ENCODE peak calls at places on chromosomes 11 and 22, in five cellular contexts. One of them, this sample, is unnamed.

GRCh38 chr11:64769283-64769682 is 9.1 kb downstream of the SF1 start:
- DNase-seq in iPS DF 6.9: no peak
- DNase-seq in IMR-90: no peak
- DNase-seq in T-helper 9 cell: no peak
- DNase-seq in adrenal gland: no peak
- DNase-seq in this sample: no peak

GRCh38 chr11:60310407-60310998 is 16.6 kb upstream of the MS4A6E start:
- DNase-seq in iPS DF 6.9: no peak
- DNase-seq in IMR-90: no peak
- DNase-seq in T-helper 9 cell: no peak
- DNase-seq in adrenal gland: peak
- DNase-seq in this sample: no peak

GRCh38 chr11:46294365-46295309 is 17.2 kb downstream of the CREB3L1 start:
- DNase-seq in iPS DF 6.9: no peak
- DNase-seq in IMR-90: peak
- DNase-seq in T-helper 9 cell: no peak
- DNase-seq in adrenal gland: peak
- DNase-seq in this sample: peak

GRCh38 chr11:278001-278951 is at the start of gene NLRP6:
- DNase-seq in iPS DF 6.9: no peak
- DNase-seq in IMR-90: no peak
- DNase-seq in T-helper 9 cell: no peak
- DNase-seq in adrenal gland: no peak
- DNase-seq in this sample: no peak

GRCh38 chr22:45575607-45576272 is 73.1 kb downstream of the FBLN1 start:
- DNase-seq in iPS DF 6.9: no peak
- DNase-seq in IMR-90: no peak
- DNase-seq in T-helper 9 cell: no peak
- DNase-seq in adrenal gland: no peak
- DNase-seq in this sample: no peak

GRCh38 chr22:19880786-19881569 is 26.3 kb upstream of the GNB1L start:
- DNase-seq in iPS DF 6.9: peak
- DNase-seq in IMR-90: peak
- DNase-seq in T-helper 9 cell: no peak
- DNase-seq in adrenal gland: peak
- DNase-seq in this sample: peak

GRCh38 chr11:120295110-120295509 is 30.0 kb upstream of the TLCD5 start:
- DNase-seq in iPS DF 6.9: no peak
- DNase-seq in IMR-90: no peak
- DNase-seq in T-helper 9 cell: no peak
- DNase-seq in adrenal gland: peak
- DNase-seq in this sample: no peak

GRCh38 chr22:41181349-41182241 is 23.5 kb upstream of the L3MBTL2 start:
- DNase-seq in iPS DF 6.9: no peak
- DNase-seq in IMR-90: peak
- DNase-seq in T-helper 9 cell: no peak
- DNase-seq in adrenal gland: no peak
- DNase-seq in this sample: no peak

GRCh38 chr11:68354181-68354872 is 41.9 kb downstream of the LRP5 start:
- DNase-seq in iPS DF 6.9: no peak
- DNase-seq in IMR-90: peak
- DNase-seq in T-helper 9 cell: no peak
- DNase-seq in adrenal gland: peak
- DNase-seq in this sample: peak

GRCh38 chr11:104124979-104125378 is 39.0 kb downstream of the PDGFD start:
- DNase-seq in iPS DF 6.9: no peak
- DNase-seq in IMR-90: no peak
- DNase-seq in T-helper 9 cell: no peak
- DNase-seq in adrenal gland: no peak
- DNase-seq in this sample: no peak

This sample was measured in ovary.